ENCODE peak calls at places on chromosomes 3 and 15, in eight cellular contexts. H is body of pancreas, B is tibial artery, P is HCEC 1CT, E is Daoy, M is type B pancreatic cell, X is endodermal cell, S is nephron progenitor cell. T is an unnamed sample.

GRCh38 chr3:42839616-42840015 is 30.4 kb downstream of the ACKR2 start:
- DNase-seq in H (peak), B (no peak), P (peak), E (peak), M (no peak), X (peak), S (peak), T (peak)

GRCh38 chr15:60993008-60993407 is 236.1 kb downstream of the RORA start:
- DNase-seq in H (no peak), B (no peak), P (peak), E (no peak), M (no peak), X (no peak), S (no peak), T (no peak)

GRCh38 chr15:63029701-63030100 is 12.8 kb upstream of the TPM1 start:
- DNase-seq in H (no peak), B (no peak), P (no peak), E (no peak), M (no peak), X (no peak), S (no peak), T (no peak)

GRCh38 chr3:167668651-167669050 is 14.9 kb upstream of the WDR49 start:
- DNase-seq in H (no peak), B (no peak), P (no peak), E (no peak), M (no peak), X (no peak), S (no peak), T (no peak)

GRCh38 chr3:72271215-72271614 is 486.3 kb upstream of the PROK2 start:
- DNase-seq in H (peak), B (no peak), P (no peak), E (no peak), M (no peak), X (no peak), S (no peak), T (no peak)

GRCh38 chr3:41362638-41363559 is 163.6 kb downstream of the CTNNB1 start:
- DNase-seq in H (peak), B (no peak), P (peak), E (no peak), M (no peak), X (peak), S (no peak), T (no peak)

GRCh38 chr3:62117903-62118548 is 255.3 kb downstream of the FEZF2 start:
- DNase-seq in H (no peak), B (no peak), P (no peak), E (no peak), M (no peak), X (no peak), S (no peak), T (no peak)

GRCh38 chr3:131110087-131110486 is 83.4 kb downstream of the NEK11 start:
- DNase-seq in H (no peak), B (no peak), P (peak), E (peak), M (no peak), X (no peak), S (no peak), T (peak)

GRCh38 chr3:135966349-135966695 is 794 bp downstream of the PPP2R3A start:
- DNase-seq in H (no peak), B (no peak), P (peak), E (no peak), M (peak), X (no peak), S (peak), T (no peak)

GRCh38 chr15:63446260-63446659 is 58.1 kb upstream of the USP3 start:
- DNase-seq in H (no peak), B (no peak), P (no peak), E (no peak), M (no peak), X (no peak), S (no peak), T (no peak)

GRCh38 chr3:84980011-84980410 is 21.2 kb downstream of the CADM2 start:
- DNase-seq in H (no peak), B (no peak), P (no peak), E (no peak), M (no peak), X (no peak), S (no peak), T (no peak)

GRCh38 chr15:55652909-55653495 is 64.9 kb upstream of the PYGO1 start:
- DNase-seq in H (no peak), B (no peak), P (no peak), E (no peak), M (no peak), X (no peak), S (no peak), T (no peak)

GRCh38 chr3:54121404-54122045 is 827 bp upstream of the CACNA2D3 start:
- DNase-seq in H (no peak), B (no peak), P (no peak), E (peak), M (peak), X (peak), S (no peak), T (no peak)

GRCh38 chr15:55221090-55222011 is 24.6 kb upstream of the RSL24D1 start:
- DNase-seq in H (peak), B (no peak), P (peak), E (peak), M (no peak), X (no peak), S (no peak), T (peak)

GRCh38 chr3:186318135-186318534 is 43.9 kb downstream of the DGKG start:
- DNase-seq in H (no peak), B (no peak), P (peak), E (peak), M (no peak), X (peak), S (no peak), T (no peak)

GRCh38 chr3:124558898-124559649 is 171.2 kb upstream of the UMPS start:
- DNase-seq in H (peak), B (peak), P (peak), E (peak), M (no peak), X (peak), S (no peak), T (peak)

GRCh38 chr15:70466895-70467529 is 296.3 kb downstream of the UACA start:
- DNase-seq in H (peak), B (peak), P (peak), E (peak), M (no peak), X (peak), S (peak), T (peak)

GRCh38 chr3:127014536-127015281 is 31.8 kb downstream of the PLXNA1 start:
- DNase-seq in H (no peak), B (no peak), P (no peak), E (no peak), M (no peak), X (no peak), S (no peak), T (no peak)

GRCh38 chr15:48112242-48112641 is 8.5 kb upstream of the SLC24A5 start:
- DNase-seq in H (peak), B (no peak), P (no peak), E (peak), M (no peak), X (peak), S (peak), T (no peak)

GRCh38 chr15:58021332-58022230 is 43.9 kb downstream of the ALDH1A2 start:
- DNase-seq in H (no peak), B (no peak), P (no peak), E (no peak), M (no peak), X (no peak), S (no peak), T (no peak)

GRCh38 chr3:99925584-99925983 is 107.9 kb downstream of the CMSS1 start:
- DNase-seq in H (peak), B (peak), P (peak), E (peak), M (no peak), X (no peak), S (no peak), T (peak)

GRCh38 chr3:126391631-126392030 is 3.1 kb upstream of the CFAP100 start:
- DNase-seq in H (no peak), B (peak), P (no peak), E (no peak), M (no peak), X (no peak), S (no peak), T (no peak)

GRCh38 chr3:46245155-46245554 is 2.9 kb downstream of the CCR3 start:
- DNase-seq in H (no peak), B (no peak), P (no peak), E (no peak), M (no peak), X (no peak), S (no peak), T (no peak)

GRCh38 chr3:112377418-112378071 is 44.6 kb downstream of the CD200 start:
- DNase-seq in H (no peak), B (no peak), P (peak), E (no peak), M (no peak), X (no peak), S (peak), T (no peak)

GRCh38 chr15:40873625-40874561 is at the start of gene RHOV:
- DNase-seq in H (peak), B (no peak), P (peak), E (peak), M (peak), X (peak), S (peak), T (peak)

GRCh38 chr3:71956716-71957115 is 171.8 kb upstream of the PROK2 start:
- DNase-seq in H (no peak), B (no peak), P (no peak), E (no peak), M (no peak), X (peak), S (no peak), T (no peak)

GRCh38 chr15:75346796-75347221 is at the start of gene NEIL1:
- DNase-seq in H (peak), B (no peak), P (no peak), E (no peak), M (no peak), X (peak), S (no peak), T (no peak)

GRCh38 chr3:146948985-146949384 is 343.8 kb upstream of the PLSCR5 start:
- DNase-seq in H (no peak), B (no peak), P (no peak), E (no peak), M (no peak), X (no peak), S (no peak), T (no peak)

GRCh38 chr3:197997936-197998335 is 37.9 kb downstream of the LMLN start:
- DNase-seq in H (no peak), B (no peak), P (no peak), E (no peak), M (no peak), X (no peak), S (no peak), T (no peak)

T was measured in RCC 7860.